ENCODE peak calls at places on chromosome 20, in seven cellular contexts. C is brain microvascular endothelial cell; S is activated T-helper 2 cell treated with anti-CD3 and anti-CD28 coated beads, Interferon-gamma antibody, Interleukin-2, Interleukin-4, amounts not matched to agents 10 μg/mL and 5 μg/mL and 100 μg/mL, durations not matched to agents 14 hours and 24 hours and 36 hours; B is DMS153; X is body of pancreas; I is H9; U is fibroblast of the conjunctiva. A is an unnamed sample.

GRCh38 chr20:57666106-57666833 is 43.5 kb downstream of the PMEPA1 start:
- DNase-seq in C (no peak), S (no peak), B (no peak), X (no peak), I (no peak), U (no peak), A (no peak)

GRCh38 chr20:22339091-22339881 is 245.1 kb downstream of the FOXA2 start:
- DNase-seq in C (peak), S (no peak), B (peak), X (peak), I (no peak), U (peak), A (no peak)

GRCh38 chr20:16695633-16696032 is 34.2 kb upstream of the SNRPB2 start:
- DNase-seq in C (no peak), S (no peak), B (no peak), X (no peak), I (no peak), U (no peak), A (no peak)

GRCh38 chr20:62741191-62741676 is 32.6 kb downstream of the NTSR1 start:
- DNase-seq in C (no peak), S (no peak), B (no peak), X (no peak), I (peak), U (no peak), A (no peak)

GRCh38 chr20:32737371-32738223 is 5.7 kb downstream of the COMMD7 start:
- DNase-seq in C (peak), S (peak), B (no peak), X (no peak), I (no peak), U (no peak), A (no peak)

GRCh38 chr20:50146732-50147662 is 6.5 kb downstream of the PEDS1 start:
- DNase-seq in C (no peak), S (peak), B (peak), X (no peak), I (peak), U (no peak), A (peak)

GRCh38 chr20:51752343-51752951 is 15.7 kb downstream of the ATP9A start:
- DNase-seq in C (peak), S (no peak), B (no peak), X (no peak), I (no peak), U (peak), A (no peak)

GRCh38 chr20:39699331-39699730 is 737.2 kb downstream of the DHX35 start:
- DNase-seq in C (no peak), S (no peak), B (no peak), X (no peak), I (no peak), U (no peak), A (no peak)

GRCh38 chr20:11917663-11918062 is at the start of gene BTBD3:
- DNase-seq in C (peak), S (no peak), B (peak), X (peak), I (no peak), U (peak), A (peak)

GRCh38 chr20:51042657-51043247 is 19.8 kb upstream of the KCNG1 start:
- DNase-seq in C (no peak), S (no peak), B (no peak), X (no peak), I (peak), U (no peak), A (no peak)

GRCh38 chr20:59525500-59526241 is 78.7 kb upstream of the PHACTR3 start:
- DNase-seq in C (peak), S (no peak), B (peak), X (peak), I (peak), U (no peak), A (no peak)

GRCh38 chr20:41314386-41314785 is 3.1 kb downstream of the ZHX3 start:
- DNase-seq in C (no peak), S (no peak), B (no peak), X (no peak), I (no peak), U (no peak), A (no peak)

GRCh38 chr20:32804022-32804715 is 15.6 kb upstream of the MAPRE1 start:
- DNase-seq in C (no peak), S (no peak), B (no peak), X (no peak), I (no peak), U (no peak), A (no peak)

GRCh38 chr20:13263451-13263850 is 42.4 kb downstream of the ISM1 start:
- DNase-seq in C (no peak), S (no peak), B (no peak), X (no peak), I (no peak), U (no peak), A (no peak)

GRCh38 chr20:62849431-62849830 is 12.2 kb downstream of the TCFL5 start:
- DNase-seq in C (no peak), S (no peak), B (no peak), X (no peak), I (no peak), U (no peak), A (no peak)

GRCh38 chr20:63968928-63969760 is 586 bp downstream of the ZNF512B start:
- DNase-seq in C (no peak), S (no peak), B (no peak), X (peak), I (peak), U (no peak), A (no peak)

GRCh38 chr20:24672886-24673677 is 203.7 kb downstream of the SYNDIG1 start:
- DNase-seq in C (peak), S (no peak), B (no peak), X (no peak), I (no peak), U (peak), A (no peak)

GRCh38 chr20:59749293-59749680 is 144.9 kb downstream of the PHACTR3 start:
- DNase-seq in C (peak), S (no peak), B (no peak), X (peak), I (no peak), U (no peak), A (no peak)

GRCh38 chr20:4073852-4074741 is 58.7 kb upstream of the RNF24 start:
- DNase-seq in C (no peak), S (no peak), B (no peak), X (no peak), I (no peak), U (no peak), A (no peak)

GRCh38 chr20:6397115-6397514 is 274.3 kb upstream of the FERMT1 start:
- DNase-seq in C (no peak), S (no peak), B (no peak), X (no peak), I (no peak), U (no peak), A (no peak)

GRCh38 chr20:52814371-52814770 is 157.8 kb upstream of the TSHZ2 start:
- DNase-seq in C (no peak), S (no peak), B (no peak), X (no peak), I (no peak), U (no peak), A (no peak)

GRCh38 chr20:17343631-17344447 is 117.0 kb downstream of the PCSK2 start:
- DNase-seq in C (no peak), S (no peak), B (no peak), X (no peak), I (no peak), U (peak), A (no peak)

GRCh38 chr20:47370850-47371782 is 14.6 kb upstream of the ZMYND8 start:
- DNase-seq in C (no peak), S (no peak), B (no peak), X (no peak), I (peak), U (no peak), A (no peak)

GRCh38 chr20:62668441-62669027 is 26.2 kb downstream of the SLCO4A1 start:
- DNase-seq in C (peak), S (no peak), B (peak), X (peak), I (peak), U (peak), A (no peak)

GRCh38 chr20:37535443-37536132 is 7.9 kb upstream of the BLCAP start:
- DNase-seq in C (no peak), S (no peak), B (no peak), X (no peak), I (peak), U (no peak), A (no peak)

GRCh38 chr20:56362833-56363413 is 4.1 kb downstream of the FAM210B start:
- DNase-seq in C (no peak), S (no peak), B (no peak), X (no peak), I (peak), U (no peak), A (no peak)

GRCh38 chr20:8161262-8162071 is 29.4 kb downstream of the PLCB1 start:
- DNase-seq in C (peak), S (no peak), B (peak), X (peak), I (no peak), U (no peak), A (no peak)

GRCh38 chr20:19935842-19936241 is 81.3 kb upstream of the NAA20 start:
- DNase-seq in C (no peak), S (no peak), B (peak), X (peak), I (no peak), U (no peak), A (no peak)

GRCh38 chr20:36666181-36666740 is 20.3 kb upstream of the SLA2 start:
- DNase-seq in C (peak), S (no peak), B (no peak), X (no peak), I (no peak), U (peak), A (peak)

GRCh38 chr20:54063998-54064676 is 6.3 kb downstream of the BCAS1 start:
- DNase-seq in C (no peak), S (no peak), B (no peak), X (no peak), I (no peak), U (no peak), A (no peak)

GRCh38 chr20:50735813-50736212 is 4.4 kb downstream of the PARD6B start:
- DNase-seq in C (no peak), S (no peak), B (no peak), X (no peak), I (no peak), U (no peak), A (no peak)

GRCh38 chr20:2986466-2986865 is 57.0 kb upstream of the GNRH2 start:
- DNase-seq in C (no peak), S (peak), B (no peak), X (no peak), I (no peak), U (peak), A (peak)

A was measured in GF-D8.